ENCODE peak calls at places on chromosomes 12 and 14, in seven cellular contexts. W is uterus, Z is cardiac muscle cell, Y is psoas muscle, B is fibroblast of pulmonary artery, J is dorsolateral prefrontal cortex, E is cardiac fibroblast. X is an unnamed sample.

GRCh38 chr12:10293570-10294227 is 14.0 kb upstream of the KLRD1 start:
- DNase-seq in E (no peak), Z (no peak), Y (no peak), B (no peak), J (no peak), W (no peak), X (no peak)

GRCh38 chr14:77714926-77715325 is 7.0 kb downstream of the SLIRP start:
- DNase-seq in B (no peak), J (no peak), E (no peak), Y (no peak), Z (no peak), W (no peak), X (no peak)

GRCh38 chr12:120751389-120751788 is 25.8 kb downstream of the ACADS start:
- DNase-seq in Z (no peak), Y (no peak), B (no peak), E (no peak), J (no peak), W (no peak), X (no peak)

GRCh38 chr14:24712909-24713308 is 78.9 kb upstream of the GZMB start:
- DNase-seq in J (no peak), Z (no peak), W (no peak), Y (no peak), B (no peak), E (no peak), X (no peak)

GRCh38 chr12:91818236-91819131 is 327.2 kb downstream of the BTG1 start:
- DNase-seq in B (no peak), J (no peak), W (no peak), Z (no peak), E (no peak), Y (no peak), X (no peak)

GRCh38 chr12:131806654-131807053 is 21.5 kb upstream of the MMP17 start:
- DNase-seq in B (no peak), W (no peak), E (no peak), Y (no peak), J (no peak), Z (no peak), X (no peak)

GRCh38 chr12:131230340-131231099 is 276.8 kb downstream of the ADGRD1 start:
- DNase-seq in E (no peak), Y (no peak), J (peak), Z (no peak), B (no peak), W (no peak), X (no peak)

GRCh38 chr14:105364100-105364708 is 34.1 kb upstream of the TEX22 start:
- DNase-seq in W (no peak), B (peak), Y (no peak), Z (peak), E (peak), J (no peak), X (peak)

GRCh38 chr12:111311011-111311410 is 57.9 kb downstream of the PHETA1 start:
- DNase-seq in B (no peak), Z (no peak), J (no peak), W (no peak), Y (no peak), E (no peak), X (no peak)

GRCh38 chr12:34223640-34224039 is 201.3 kb downstream of the ALG10 start:
- DNase-seq in Z (no peak), J (no peak), E (no peak), B (no peak), W (no peak), Y (no peak), X (no peak)

GRCh38 chr14:100386121-100386520 is 63.0 kb downstream of the SLC25A47 start:
- DNase-seq in E (peak), Z (peak), B (peak), W (no peak), J (no peak), Y (no peak), X (no peak)

GRCh38 chr12:112749081-112749480 is 42.5 kb upstream of the RPH3A start:
- DNase-seq in J (no peak), Y (no peak), Z (no peak), E (no peak), W (no peak), B (no peak), X (no peak)

GRCh38 chr12:12467701-12468218 is 94.9 kb downstream of the DUSP16 start:
- DNase-seq in W (no peak), E (no peak), Z (no peak), J (peak), Y (no peak), B (no peak), X (no peak)

GRCh38 chr14:57576498-57576897 is 82.8 kb upstream of the CCDC198 start:
- DNase-seq in B (no peak), Z (no peak), E (no peak), W (no peak), J (no peak), Y (no peak), X (no peak)

GRCh38 chr14:89720741-89721315 is 233.7 kb downstream of the EFCAB11 start:
- DNase-seq in B (no peak), W (peak), Z (no peak), J (no peak), E (no peak), Y (no peak), X (no peak)

GRCh38 chr12:116761499-116761898 is 23.4 kb downstream of the RNFT2 start:
- DNase-seq in Y (no peak), E (no peak), Z (no peak), W (no peak), B (no peak), J (no peak), X (no peak)

GRCh38 chr12:4974217-4974616 is 64.5 kb downstream of the KCNA1 start:
- DNase-seq in E (no peak), W (no peak), Z (no peak), B (no peak), Y (no peak), J (no peak), X (no peak)

GRCh38 chr14:68361231-68361630 is 431.6 kb downstream of the ZFP36L1 start:
- DNase-seq in Y (no peak), Z (peak), E (peak), W (no peak), J (no peak), B (peak), X (peak)

GRCh38 chr12:123085730-123086487 is 65.0 kb downstream of the PITPNM2 start:
- DNase-seq in J (no peak), Z (no peak), W (peak), E (peak), B (peak), Y (peak), X (peak)

GRCh38 chr14:23237772-23238594 is at the start of gene RNF212B:
- DNase-seq in W (peak), J (peak), B (peak), Z (peak), Y (peak), E (peak), X (peak)

GRCh38 chr14:104871656-104872468 is 6.8 kb downstream of the CEP170B start:
- DNase-seq in J (no peak), E (no peak), W (no peak), B (no peak), Y (no peak), Z (no peak), X (no peak)

GRCh38 chr12:91127751-91128150 is 16.5 kb upstream of the LUM start:
- DNase-seq in Y (no peak), E (peak), W (no peak), Z (peak), B (peak), J (no peak), X (peak)

GRCh38 chr14:38248629-38249028 is 7.3 kb downstream of the CLEC14A start:
- DNase-seq in E (no peak), J (no peak), Z (no peak), B (no peak), Y (no peak), W (no peak), X (no peak)

GRCh38 chr12:25811656-25812126 is 146.8 kb upstream of the RASSF8 start:
- DNase-seq in Z (peak), B (peak), J (no peak), W (peak), Y (no peak), E (peak), X (peak)

GRCh38 chr14:36271222-36271621 is 49.2 kb downstream of the MBIP start:
- DNase-seq in W (no peak), J (no peak), Z (no peak), Y (no peak), B (no peak), E (no peak), X (no peak)

GRCh38 chr14:36270191-36270590 is 50.2 kb downstream of the MBIP start:
- DNase-seq in E (no peak), J (no peak), B (no peak), Z (no peak), W (no peak), Y (no peak), X (no peak)

GRCh38 chr14:36268957-36269734 is 51.3 kb downstream of the MBIP start:
- DNase-seq in Z (no peak), E (no peak), B (no peak), Y (no peak), J (no peak), W (no peak), X (no peak)

GRCh38 chr14:36275741-36276140 is 44.7 kb downstream of the MBIP start:
- DNase-seq in J (no peak), Y (no peak), Z (no peak), E (no peak), W (no peak), B (no peak), X (no peak)

DNA sequence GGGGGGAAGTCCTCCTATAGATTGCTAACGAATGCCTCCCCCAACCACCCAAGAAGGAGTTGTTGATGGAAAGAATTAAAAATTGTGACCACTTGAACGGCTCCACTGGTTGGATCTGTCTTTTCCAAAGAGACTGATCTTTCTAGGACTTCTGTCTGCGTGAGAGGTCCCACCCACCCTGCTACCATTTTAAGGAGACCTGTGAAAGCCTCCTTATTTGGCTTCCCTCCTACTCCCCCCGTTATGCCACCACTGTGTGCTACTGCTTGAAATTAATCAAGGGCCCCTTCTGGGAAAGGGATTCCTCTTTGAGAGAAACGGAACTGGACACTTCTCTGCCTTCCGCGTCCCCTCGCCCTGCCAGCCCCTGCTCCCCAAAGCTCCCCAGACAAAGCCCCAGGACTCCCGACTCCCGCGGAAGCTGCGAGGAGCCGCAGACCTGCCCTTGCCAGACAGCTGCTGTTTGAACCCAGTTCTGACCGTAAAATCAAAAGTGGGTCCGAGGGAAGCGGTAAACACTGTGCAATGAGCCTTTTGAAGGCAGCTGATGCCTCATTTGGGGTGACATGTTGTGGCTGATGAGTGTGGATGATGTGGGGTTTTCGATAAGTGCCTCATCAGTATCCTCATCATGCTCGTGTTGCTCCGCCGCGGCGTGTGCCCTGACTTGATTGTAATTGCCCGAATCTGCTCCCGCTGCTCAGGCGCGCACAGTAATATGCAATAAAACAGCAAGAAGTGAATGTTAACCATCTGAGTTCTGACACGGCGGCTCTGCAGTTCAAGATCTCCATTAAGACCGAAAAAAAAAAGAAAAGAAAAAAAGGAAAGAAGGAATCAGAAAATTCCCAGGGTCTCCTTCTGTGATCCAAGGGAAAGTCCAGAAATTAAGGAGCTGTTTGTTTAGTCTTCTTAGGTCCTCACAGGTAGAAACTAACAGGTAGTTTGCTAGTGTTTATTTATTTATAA is 48.2 kb downstream of the MBIP start:
- DNase-seq in J (peak), Y (no peak), B (peak), E (peak), W (no peak), Z (peak), X (peak)
- H3K4me3 ChIP-seq in J (peak), Y (peak), B (peak), E (peak), W (no peak), Z (no peak), X (peak)

DNA sequence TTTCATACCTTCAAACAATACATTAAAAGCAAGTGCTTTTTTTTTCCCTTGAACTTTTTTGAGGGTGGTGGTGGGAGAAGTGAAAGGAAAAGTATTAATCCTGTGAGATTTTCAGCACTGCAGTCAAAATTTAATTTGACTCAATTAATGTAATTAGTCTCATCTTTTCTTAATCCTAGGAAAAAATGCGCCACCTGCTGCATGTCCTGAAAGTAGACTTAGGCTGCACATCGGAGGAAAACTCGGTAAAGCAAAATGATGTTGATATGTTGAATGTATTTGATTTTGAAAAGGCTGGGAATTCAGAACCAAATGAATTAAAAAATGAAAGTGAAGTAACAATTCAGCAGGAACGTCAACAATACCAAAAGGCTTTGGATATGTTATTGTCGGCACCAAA is 52.2 kb downstream of the SPATA7 start:
- DNase-seq in E (peak), J (no peak), B (peak), Z (no peak), Y (no peak), W (no peak), X (no peak)
- TF ChIP-seq CTCF in E (peak), J (peak), B (peak), Z (no peak), Y (no peak), W (no peak), X (no peak)

GRCh38 chr14:60485600-60486251 is at the start of gene C14orf39:
- DNase-seq in B (peak), E (no peak), Z (peak), J (no peak), W (no peak), Y (peak), X (no peak)
- H3K4me3 ChIP-seq in B (peak), E (no peak), Z (peak), J (no peak), W (no peak), Y (peak), X (peak)

GRCh38 chr12:109714913-109715244 is 1.3 kb downstream of the FAM222A start:
- DNase-seq in J (no peak), Z (no peak), Y (no peak), B (no peak), W (no peak), E (no peak), X (no peak)
- TF ChIP-seq CTCF in J (no peak), Z (no peak), Y (no peak), B (no peak), W (no peak), E (no peak), X (no peak)

GRCh38 chr14:69612014-69612758 is 790 bp downstream of the SUSD6 start:
- DNase-seq in Y (peak), B (no peak), W (peak), Z (peak), E (peak), J (peak), X (peak)

GRCh38 chr14:69612759-69613145 is 1.4 kb downstream of the SUSD6 start:
- DNase-seq in B (no peak), J (no peak), E (peak), Z (no peak), Y (no peak), W (no peak), X (peak)

GRCh38 chr14:69614592-69614991 is 3.2 kb downstream of the SUSD6 start:
- DNase-seq in B (no peak), W (no peak), Y (no peak), J (no peak), E (no peak), Z (no peak), X (no peak)

GRCh38 chr14:69611264-69612013 is at the start of gene SUSD6:
- DNase-seq in J (peak), W (peak), Z (peak), B (peak), Y (peak), E (peak), X (peak)

GRCh38 chr14:69613312-69614073 is 2.1 kb downstream of the SUSD6 start:
- DNase-seq in J (no peak), Z (no peak), Y (no peak), E (no peak), B (no peak), W (no peak), X (no peak)
- H3K4me3 ChIP-seq in J (peak), Z (peak), Y (peak), E (peak), B (peak), W (no peak), X (peak)

GRCh38 chr14:22227084-22227483 is 361.9 kb downstream of the DAD1 start:
- DNase-seq in Y (no peak), W (no peak), B (no peak), J (no peak), E (no peak), Z (no peak), X (no peak)

GRCh38 chr14:22225526-22226133 is 363.4 kb downstream of the DAD1 start:
- DNase-seq in E (peak), J (no peak), Y (no peak), W (no peak), Z (no peak), B (peak), X (peak)

GRCh38 chr14:22230517-22230916 is 358.5 kb downstream of the DAD1 start:
- DNase-seq in Y (no peak), J (no peak), B (no peak), Z (no peak), W (no peak), E (no peak), X (no peak)

GRCh38 chr14:22231022-22231421 is 358.0 kb downstream of the DAD1 start:
- DNase-seq in Y (no peak), J (no peak), E (no peak), B (no peak), Z (no peak), W (no peak), X (no peak)

DNA sequence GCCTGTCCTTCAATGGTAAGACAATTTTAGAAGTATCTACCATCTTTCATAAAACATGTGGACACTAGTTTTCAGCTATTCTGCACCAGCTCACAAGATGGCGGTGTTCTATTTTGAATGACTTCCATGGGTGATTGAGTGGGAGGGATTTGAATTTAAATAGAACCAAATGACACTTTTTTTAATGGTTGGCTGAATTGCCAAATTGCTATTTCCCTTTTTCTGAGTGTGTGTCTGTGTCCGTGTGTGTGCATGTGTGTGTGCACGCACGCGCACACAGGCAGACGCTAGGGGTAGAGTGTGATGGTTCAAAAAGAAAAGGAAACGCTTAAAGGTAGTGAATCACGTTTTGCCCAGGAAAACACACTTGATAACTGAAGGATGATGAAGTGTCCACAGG is 362.6 kb downstream of the DAD1 start:
- DNase-seq in B (no peak), E (peak), Z (no peak), Y (no peak), J (no peak), W (no peak), X (no peak)
- TF ChIP-seq CTCF in B (no peak), E (no peak), Z (no peak), Y (no peak), J (peak), W (no peak), X (no peak)